ENCODE peak calls at places on chromosomes 1 and 21, in eight cellular contexts. H is HFF-Myc, J is testis, F is PC-9, L is left ventricle myocardium inferior, V is brain microvascular endothelial cell, O is MM.1S, P is fibroblast of mammary gland. R is an unnamed sample.

GRCh38 chr1:36562181-36562685 is 79.5 kb upstream of the CSF3R start:
- DNase-seq in L (no peak), J (peak), F (no peak), V (no peak), H (no peak), P (no peak), O (no peak), R (no peak)

GRCh38 chr1:154970631-154971340 is at the start of gene SHC1:
- DNase-seq in J (peak), P (peak), O (peak), L (peak), V (peak), H (peak), F (peak), R (no peak)

GRCh38 chr1:157960773-157961172 is 32.7 kb upstream of the KIRREL1 start:
- DNase-seq in O (no peak), H (no peak), V (no peak), J (no peak), P (no peak), F (no peak), L (no peak), R (no peak)

GRCh38 chr21:46116189-46116845 is 18.4 kb downstream of the COL6A2 start:
- DNase-seq in H (no peak), O (no peak), J (peak), F (no peak), V (no peak), P (peak), L (peak), R (no peak)

GRCh38 chr21:45263534-45263933 is 24.2 kb downstream of the POFUT2 start:
- DNase-seq in O (no peak), P (no peak), L (no peak), V (no peak), H (no peak), J (peak), F (no peak), R (no peak)

GRCh38 chr1:41791667-41792484 is 126.8 kb downstream of the HIVEP3 start:
- DNase-seq in L (no peak), P (no peak), V (no peak), H (no peak), O (no peak), F (no peak), J (no peak), R (no peak)

GRCh38 chr1:4086085-4086850 is 186.2 kb upstream of the C1orf174 start:
- DNase-seq in V (no peak), F (no peak), L (no peak), O (no peak), J (no peak), H (no peak), P (no peak), R (no peak)

GRCh38 chr1:26666855-26667254 is 29.0 kb upstream of the ARID1A start:
- DNase-seq in J (no peak), L (no peak), O (no peak), V (no peak), P (peak), H (peak), F (no peak), R (no peak)

GRCh38 chr1:30251451-30251850 is 471.9 kb downstream of the MATN1 start:
- DNase-seq in P (no peak), O (no peak), J (no peak), F (no peak), V (no peak), L (no peak), H (no peak), R (no peak)

GRCh38 chr1:204550926-204551325 is 34.7 kb downstream of the MDM4 start:
- DNase-seq in V (no peak), H (no peak), P (no peak), O (no peak), L (no peak), J (no peak), F (no peak), R (no peak)

GRCh38 chr1:63908016-63908415 is 134.2 kb downstream of the ROR1 start:
- DNase-seq in H (no peak), L (no peak), O (no peak), J (no peak), F (no peak), P (peak), V (no peak), R (no peak)

GRCh38 chr1:239987103-239987745 is 104.5 kb upstream of the FMN2 start:
- DNase-seq in F (peak), J (peak), H (no peak), P (peak), L (no peak), V (peak), O (peak), R (no peak)

GRCh38 chr1:3537359-3537758 is 73.9 kb downstream of the MEGF6 start:
- DNase-seq in V (no peak), P (no peak), L (no peak), H (no peak), J (no peak), O (no peak), F (no peak), R (no peak)

GRCh38 chr1:60620107-60620506 is 462.3 kb upstream of the NFIA start:
- DNase-seq in J (no peak), P (no peak), V (no peak), H (no peak), F (no peak), L (peak), O (no peak), R (no peak)

GRCh38 chr1:226523646-226524406 is 24.7 kb upstream of the STUM start:
- DNase-seq in F (no peak), L (no peak), H (no peak), V (no peak), O (no peak), J (no peak), P (no peak), R (no peak)

GRCh38 chr1:29551536-29551935 is 315.2 kb downstream of the PTPRU start:
- DNase-seq in L (no peak), J (peak), V (no peak), P (no peak), F (no peak), H (no peak), O (no peak), R (no peak)

GRCh38 chr1:210755991-210756669 is 377.8 kb downstream of the KCNH1 start:
- DNase-seq in O (no peak), H (no peak), F (no peak), J (no peak), P (no peak), V (no peak), L (no peak), R (no peak)

GRCh38 chr1:98794196-98794886 is 132.8 kb downstream of the SNX7 start:
- DNase-seq in P (peak), F (peak), O (peak), V (peak), H (peak), L (no peak), J (peak), R (no peak)

GRCh38 chr1:8423134-8423701 is 105.3 kb downstream of the SLC45A1 start:
- DNase-seq in J (no peak), V (peak), H (no peak), F (no peak), O (no peak), L (peak), P (no peak), R (peak)

GRCh38 chr1:38235705-38236104 is 189.1 kb upstream of the POU3F1 start:
- DNase-seq in F (no peak), V (peak), L (no peak), P (peak), O (no peak), H (peak), J (no peak), R (no peak)

GRCh38 chr1:63073530-63074306 is 248.6 kb upstream of the FOXD3 start:
- DNase-seq in J (peak), V (no peak), L (no peak), O (no peak), F (no peak), H (no peak), P (no peak), R (no peak)

GRCh38 chr1:198892065-198892464 is 253.2 kb downstream of the PTPRC start:
- DNase-seq in V (peak), F (no peak), O (no peak), H (peak), P (peak), L (no peak), J (no peak), R (no peak)

GRCh38 chr1:60583696-60584095 is 498.7 kb upstream of the NFIA start:
- DNase-seq in O (no peak), J (no peak), L (no peak), P (no peak), H (no peak), V (no peak), F (no peak), R (no peak)

GRCh38 chr1:110875216-110875731 is 2.3 kb downstream of the CD53 start:
- DNase-seq in L (no peak), O (peak), V (no peak), P (no peak), H (no peak), J (no peak), F (no peak), R (peak)

GRCh38 chr1:36093226-36093625 is 4.5 kb downstream of the ADPRS start:
- DNase-seq in H (no peak), L (no peak), O (no peak), P (no peak), J (no peak), F (no peak), V (no peak), R (no peak)

GRCh38 chr1:47661065-47661464 is 223.2 kb downstream of the FOXD2 start:
- DNase-seq in L (no peak), F (no peak), H (no peak), J (no peak), V (no peak), O (no peak), P (no peak), R (no peak)

GRCh38 chr1:12548279-12549105 is 69.5 kb downstream of the DHRS3 start:
- DNase-seq in H (no peak), V (no peak), O (no peak), L (no peak), J (no peak), P (no peak), F (no peak), R (no peak)

GRCh38 chr1:201559679-201560162 is 20.8 kb downstream of the NAV1 start:
- DNase-seq in L (peak), P (peak), V (peak), F (peak), J (peak), H (peak), O (peak), R (peak)

GRCh38 chr1:94309216-94309615 is 71.8 kb upstream of the ARHGAP29 start:
- DNase-seq in F (no peak), O (no peak), V (no peak), P (no peak), H (no peak), L (no peak), J (no peak), R (no peak)

GRCh38 chr21:16634522-16634914 is 878.3 kb upstream of the CXADR start:
- DNase-seq in P (no peak), J (no peak), O (no peak), L (no peak), V (no peak), H (no peak), F (no peak), R (no peak)

DNA sequence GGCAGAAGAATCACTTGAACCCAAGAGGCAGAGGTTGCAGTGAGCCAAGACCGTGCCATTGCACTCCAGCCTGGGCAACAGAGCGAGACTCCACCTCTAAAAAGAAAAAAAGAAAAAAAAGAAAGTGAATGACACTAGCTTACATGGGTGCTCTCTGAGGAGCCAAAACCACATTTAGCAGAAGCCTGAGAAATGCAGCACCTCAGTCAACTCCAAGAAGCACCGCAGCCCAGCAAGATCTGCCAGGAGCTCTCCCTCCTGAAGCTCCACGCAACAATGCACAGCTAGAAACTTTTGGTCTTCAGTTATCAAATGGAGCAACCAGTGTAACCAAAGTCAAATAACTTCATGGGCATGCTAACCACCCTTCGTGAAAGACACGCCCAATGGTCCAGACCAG is 229.1 kb downstream of the SETD4 start:
- DNase-seq in V (no peak), J (no peak), L (no peak), O (no peak), F (no peak), H (no peak), P (no peak), R (no peak)
- H3K4me3 ChIP-seq in V (no peak), J (no peak), L (no peak), O (no peak), F (no peak), H (no peak), P (no peak), R (no peak)

DNA sequence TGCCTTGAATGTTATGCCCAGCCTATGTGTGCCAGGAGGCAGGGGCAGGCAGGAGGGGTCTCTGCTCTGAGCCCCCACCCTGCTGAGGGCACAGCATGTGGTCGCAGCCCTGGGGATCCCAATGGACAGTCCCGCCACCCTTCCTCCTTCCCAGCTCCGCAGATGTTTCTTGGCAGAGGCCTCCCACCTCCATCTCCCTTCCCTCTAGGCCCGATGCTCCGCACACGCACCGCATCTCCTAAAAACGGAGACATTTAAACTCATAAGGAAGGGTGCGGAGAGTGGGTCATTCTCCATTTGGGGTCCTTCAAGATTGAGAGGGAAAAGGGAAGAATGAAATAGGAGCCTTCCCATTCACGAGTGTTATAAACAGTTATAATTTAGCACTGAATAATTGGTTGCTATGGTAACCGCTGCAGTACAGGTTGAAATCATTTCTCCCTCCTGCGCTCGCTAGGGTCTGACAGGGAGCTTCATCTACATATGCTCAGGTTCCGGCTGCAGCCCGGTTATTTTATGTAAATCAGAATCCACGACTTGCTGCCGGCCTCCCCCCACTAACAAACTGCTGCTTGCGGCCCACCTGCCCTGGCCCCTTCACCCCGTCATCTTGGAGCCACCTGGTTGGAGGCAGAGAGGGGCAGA is 16.0 kb downstream of the CHD5 start:
- DNase-seq in F (no peak), L (no peak), J (no peak), V (no peak), H (no peak), O (no peak), P (no peak), R (no peak)
- TF ChIP-seq CTCF in F (no peak), L (no peak), J (no peak), V (no peak), H (no peak), O (no peak), P (no peak), R (no peak)

GRCh38 chr1:169690489-169690888 is 20.9 kb downstream of the SELL start:
- DNase-seq in F (no peak), O (no peak), L (no peak), H (no peak), J (no peak), V (no peak), P (no peak), R (no peak)
- H3K4me3 ChIP-seq in F (no peak), O (no peak), L (no peak), H (no peak), J (no peak), V (no peak), P (no peak), R (no peak)

GRCh38 chr1:71693581-71693980 is 588.8 kb downstream of the NEGR1 start:
- DNase-seq in O (no peak), J (no peak), V (no peak), F (no peak), H (no peak), L (no peak), P (no peak), R (no peak)
- TF ChIP-seq CTCF in O (no peak), J (no peak), V (no peak), F (no peak), H (no peak), L (no peak), P (no peak), R (no peak)

GRCh38 chr1:19946331-19946751 is 22.9 kb upstream of the PLA2G2E start:
- DNase-seq in F (no peak), H (no peak), L (no peak), O (no peak), V (no peak), J (no peak), P (no peak), R (no peak)
- H3K4me3 ChIP-seq in F (no peak), H (no peak), L (no peak), O (no peak), V (no peak), J (no peak), P (no peak), R (no peak)

GRCh38 chr1:206518206-206518605 is 10.9 kb downstream of the RASSF5 start:
- DNase-seq in L (no peak), V (no peak), H (no peak), P (no peak), O (no peak), F (no peak), J (no peak), R (no peak)

GRCh38 chr1:206518743-206519142 is 11.4 kb downstream of the RASSF5 start:
- DNase-seq in O (no peak), J (no peak), H (no peak), L (no peak), F (no peak), P (no peak), V (no peak), R (no peak)

GRCh38 chr1:206521002-206521585 is 13.8 kb downstream of the RASSF5 start:
- DNase-seq in V (no peak), O (no peak), F (peak), J (no peak), P (no peak), L (no peak), H (no peak), R (no peak)

GRCh38 chr1:206514821-206515387 is 7.6 kb downstream of the RASSF5 start:
- DNase-seq in O (no peak), L (no peak), P (peak), F (no peak), H (no peak), V (no peak), J (no peak), R (no peak)

GRCh38 chr1:206517784-206518183 is 10.5 kb downstream of the RASSF5 start:
- DNase-seq in O (no peak), H (no peak), L (no peak), J (no peak), F (no peak), P (no peak), V (no peak), R (no peak)
- TF ChIP-seq CTCF in O (no peak), H (no peak), L (no peak), J (no peak), F (no peak), P (no peak), V (no peak), R (no peak)

GRCh38 chr1:56644941-56645662 is at the start of gene PRKAA2:
- DNase-seq in P (no peak), F (peak), H (no peak), J (peak), L (peak), O (peak), V (no peak), R (peak)
- H3K4me3 ChIP-seq in P (peak), F (peak), H (peak), J (peak), L (peak), O (peak), V (peak), R (peak)

DNA sequence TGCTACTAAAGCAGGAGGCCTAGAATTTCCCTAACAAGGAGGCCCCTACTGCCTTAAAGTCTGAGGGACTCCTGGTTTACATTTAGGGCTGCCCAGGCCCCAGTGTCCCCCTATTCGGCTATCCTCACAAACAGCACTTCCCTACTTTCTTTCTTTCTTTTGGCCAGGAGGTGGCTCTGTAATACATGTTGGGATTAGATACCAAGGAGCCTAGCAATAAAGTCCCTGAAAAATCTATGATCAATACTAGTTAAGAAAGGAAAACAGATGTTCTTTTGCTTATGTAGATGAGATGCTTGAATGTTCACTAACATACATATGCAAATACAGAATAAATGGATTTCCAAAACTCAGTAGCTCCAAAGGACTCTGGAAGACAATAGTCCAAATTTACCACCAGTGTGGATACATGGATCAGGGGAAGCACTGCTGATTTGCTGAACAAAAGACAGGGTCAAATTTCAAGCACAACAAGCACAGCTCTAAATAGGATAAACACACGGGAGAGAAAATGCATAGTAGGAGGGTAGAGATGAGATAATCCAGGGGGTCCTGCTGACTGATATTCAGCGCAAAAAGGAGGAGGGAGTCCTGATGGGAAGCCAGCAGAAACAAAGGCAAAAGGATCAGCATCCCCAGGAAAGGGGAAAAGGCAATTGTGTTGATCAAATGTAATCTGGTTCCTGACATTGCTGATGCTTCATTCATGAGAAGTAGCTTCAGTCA is 240.0 kb downstream of the NUF2 start:
- DNase-seq in P (peak), J (no peak), F (no peak), O (peak), L (no peak), V (no peak), H (no peak), R (no peak)
- TF ChIP-seq CTCF in P (peak), J (peak), F (peak), O (peak), L (peak), V (peak), H (peak), R (no peak)

DNA sequence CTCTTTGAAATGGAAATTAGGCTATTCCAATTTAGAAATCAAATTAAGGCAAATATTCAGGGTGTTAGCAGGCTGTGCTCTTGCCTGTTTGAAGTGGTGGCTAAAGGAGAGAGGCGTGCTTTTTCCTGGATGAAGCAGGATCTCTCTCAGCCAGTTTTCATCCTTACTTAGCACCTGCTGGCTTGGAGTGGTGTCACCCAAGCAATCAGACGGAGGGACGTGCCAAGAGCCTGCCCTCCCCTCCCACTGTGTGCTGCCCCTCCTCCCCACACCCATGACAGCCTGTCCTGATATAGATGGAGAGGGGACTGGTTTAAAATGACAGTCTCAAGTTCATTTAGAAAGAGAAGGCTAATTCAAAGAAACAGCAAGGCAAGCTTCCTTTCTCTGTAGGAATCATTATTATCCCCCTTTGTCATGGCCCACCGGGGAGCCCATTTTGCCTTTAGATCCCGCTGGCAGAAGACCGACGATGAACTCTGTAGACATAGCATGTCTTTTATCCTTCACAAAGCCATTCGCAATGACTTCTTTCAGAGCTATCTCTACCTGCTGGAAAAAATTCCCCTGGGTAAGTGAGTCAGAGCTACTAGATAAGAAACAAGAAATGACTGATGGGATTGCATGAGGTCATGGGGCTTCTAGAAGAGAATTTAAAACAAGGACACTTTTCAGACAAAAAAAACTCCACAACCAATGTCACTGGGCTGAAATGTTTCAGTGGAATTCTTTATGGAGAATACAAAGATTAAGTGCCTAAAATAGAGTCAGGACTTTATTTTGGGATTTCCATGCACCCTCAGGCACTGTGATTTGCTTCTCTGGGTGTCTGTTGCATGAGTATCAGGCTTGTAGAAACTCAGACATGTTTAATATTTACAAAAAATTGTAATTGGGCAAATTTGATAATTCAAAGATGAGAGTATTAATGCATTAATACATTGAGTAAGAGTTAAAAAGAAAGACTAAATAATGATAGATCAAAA is at the start of gene NTMT2:
- DNase-seq in V (peak), P (no peak), L (peak), O (no peak), H (no peak), F (no peak), J (no peak), R (no peak)
- H3K4me3 ChIP-seq in V (no peak), P (no peak), L (peak), O (no peak), H (no peak), F (no peak), J (no peak), R (no peak)